ENCODE peak calls at places on chromosomes 2 and 18, in four cellular contexts. S, Q, V and Z are unnamed samples.

GRCh38 chr2:108958002-108958401 is 31.0 kb downstream of the EDAR start:
- ATAC-seq in Q (no peak), S (no peak), V (no peak), Z (no peak)

GRCh38 chr2:9313443-9313842 is 106.8 kb downstream of the ASAP2 start:
- ATAC-seq in S (peak; percentile 77), V (no peak), Q (no peak), Z (no peak)

GRCh38 chr2:231701456-231702373 is 6.6 kb upstream of the PTMA start:
- ATAC-seq in Q (peak; percentile 79), V (no peak), S (no peak), Z (peak; percentile 50)

GRCh38 chr2:168687314-168687713 is 115.1 kb upstream of the NOSTRIN start:
- ATAC-seq in S (no peak), Q (no peak), V (peak; percentile 58), Z (no peak)

GRCh38 chr2:182368446-182368845 is 58.4 kb downstream of the PDE1A start:
- ATAC-seq in S (no peak), V (no peak), Q (no peak), Z (peak; percentile 12)

GRCh38 chr2:15618449-15618855 is 26.8 kb downstream of the DDX1 start:
- ATAC-seq in S (no peak), Q (peak; percentile 22), V (no peak), Z (no peak)

GRCh38 chr18:711330-711692 is 1.1 kb downstream of the ENOSF1 start:
- ATAC-seq in Q (peak; percentile 1), V (no peak), S (peak; percentile 23), Z (no peak)

GRCh38 chr2:111071480-111072143 is 49.1 kb upstream of the BCL2L11 start:
- ATAC-seq in V (peak; percentile 83), Q (peak; percentile 81), S (no peak), Z (peak; percentile 76)

GRCh38 chr2:128686498-128686861 is 367.8 kb upstream of the HS6ST1 start:
- ATAC-seq in V (no peak), Q (no peak), S (no peak), Z (no peak)

GRCh38 chr2:2260691-2261268 is 70.3 kb downstream of the MYT1L start:
- ATAC-seq in S (no peak), V (no peak), Q (no peak), Z (no peak)

GRCh38 chr2:19752500-19752899 is 149.3 kb downstream of the TTC32 start:
- ATAC-seq in V (no peak), S (no peak), Q (no peak), Z (no peak)

GRCh38 chr18:55234366-55235093 is 275.3 kb upstream of the CCDC68 start:
- ATAC-seq in S (peak; percentile 93), Q (peak; percentile 86), V (peak; percentile 87), Z (peak; percentile 79)

GRCh38 chr2:80028051-80028450 is 276.5 kb downstream of the LRRTM1 start:
- ATAC-seq in V (no peak), Q (no peak), S (no peak), Z (no peak)

GRCh38 chr2:8435608-8436007 is 246.2 kb upstream of the ID2 start:
- ATAC-seq in S (no peak), Q (no peak), V (no peak), Z (no peak)

GRCh38 chr2:108982259-108982679 is 6.8 kb downstream of the EDAR start:
- ATAC-seq in S (no peak), Q (no peak), V (no peak), Z (no peak)

DNA sequence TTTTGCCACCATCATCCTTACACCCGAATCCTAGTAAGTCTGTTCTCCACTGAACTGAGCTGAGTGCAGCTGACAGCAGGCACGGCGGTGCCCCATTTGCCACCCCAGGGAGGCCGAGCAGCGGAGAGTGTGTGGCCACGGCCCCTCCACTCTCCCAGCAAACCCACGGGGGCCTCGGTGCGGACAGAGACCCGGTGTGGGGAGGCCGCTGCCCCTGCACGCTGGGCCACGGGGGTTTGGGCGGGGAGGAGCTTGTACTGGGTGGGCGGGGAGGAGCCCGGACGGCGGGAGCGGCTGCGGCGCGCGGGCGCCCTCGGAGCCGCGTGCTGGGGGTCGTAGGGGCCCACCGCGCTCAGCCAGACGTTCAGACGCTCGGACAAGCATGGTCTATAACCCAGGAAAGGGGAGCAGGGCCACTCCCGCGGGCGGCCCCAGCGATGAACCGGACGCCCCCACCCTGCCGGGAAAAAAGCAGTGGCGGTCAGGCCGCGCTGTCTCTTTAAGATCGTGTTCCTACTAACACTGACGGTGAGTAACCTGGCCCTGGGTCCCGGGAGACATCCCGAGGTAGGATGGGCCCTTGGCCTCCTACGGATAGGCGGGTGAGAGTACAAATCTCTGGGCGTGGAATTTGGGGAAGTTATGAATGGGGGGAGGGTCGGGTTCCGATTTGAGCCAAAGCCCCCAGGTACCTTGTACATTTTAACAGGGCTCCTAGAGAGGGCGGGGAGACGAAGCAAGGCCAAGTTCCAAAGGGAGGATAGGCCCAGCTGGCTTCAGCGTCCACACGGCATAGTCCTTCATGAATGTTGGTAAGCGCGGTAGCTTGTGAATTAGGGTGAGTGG is at the start of gene ITPRIPL1:
- ATAC-seq in Q (no peak), S (peak; percentile 46), V (peak; percentile 36), Z (no peak)
- H3K27me3 ChIP-seq in Q (no peaks in the 10 kb centered on the region), S (no peaks in the 10 kb centered on the region), V (no peaks in the 10 kb centered on the region), Z (peaks cover 71% of the 10 kb centered on the region)

DNA sequence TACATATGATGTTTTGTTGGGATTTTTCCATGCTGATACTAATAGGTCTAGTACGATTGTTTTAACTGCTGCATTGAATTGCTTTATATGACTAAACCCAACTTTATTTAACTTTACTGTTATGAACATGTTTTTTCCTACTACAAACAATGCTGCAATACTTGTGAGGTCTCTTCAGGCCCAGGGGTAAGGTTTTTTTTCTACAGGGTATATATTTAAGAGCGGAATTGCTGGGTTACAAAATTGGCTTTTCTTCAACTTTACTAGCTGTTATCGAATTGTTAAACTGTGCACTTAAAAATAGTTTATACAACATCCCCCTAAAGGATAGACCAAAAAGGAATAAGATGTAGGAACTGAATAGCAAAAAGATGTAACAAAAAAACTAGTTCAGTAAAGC is 78.5 kb upstream of the TMEM178A start:
- ATAC-seq in V (no peak), S (no peak), Q (no peak), Z (no peak)
- TF ChIP-seq EP300 in V (no peak), S (no peak), Q (no peak), Z (no peak)

DNA sequence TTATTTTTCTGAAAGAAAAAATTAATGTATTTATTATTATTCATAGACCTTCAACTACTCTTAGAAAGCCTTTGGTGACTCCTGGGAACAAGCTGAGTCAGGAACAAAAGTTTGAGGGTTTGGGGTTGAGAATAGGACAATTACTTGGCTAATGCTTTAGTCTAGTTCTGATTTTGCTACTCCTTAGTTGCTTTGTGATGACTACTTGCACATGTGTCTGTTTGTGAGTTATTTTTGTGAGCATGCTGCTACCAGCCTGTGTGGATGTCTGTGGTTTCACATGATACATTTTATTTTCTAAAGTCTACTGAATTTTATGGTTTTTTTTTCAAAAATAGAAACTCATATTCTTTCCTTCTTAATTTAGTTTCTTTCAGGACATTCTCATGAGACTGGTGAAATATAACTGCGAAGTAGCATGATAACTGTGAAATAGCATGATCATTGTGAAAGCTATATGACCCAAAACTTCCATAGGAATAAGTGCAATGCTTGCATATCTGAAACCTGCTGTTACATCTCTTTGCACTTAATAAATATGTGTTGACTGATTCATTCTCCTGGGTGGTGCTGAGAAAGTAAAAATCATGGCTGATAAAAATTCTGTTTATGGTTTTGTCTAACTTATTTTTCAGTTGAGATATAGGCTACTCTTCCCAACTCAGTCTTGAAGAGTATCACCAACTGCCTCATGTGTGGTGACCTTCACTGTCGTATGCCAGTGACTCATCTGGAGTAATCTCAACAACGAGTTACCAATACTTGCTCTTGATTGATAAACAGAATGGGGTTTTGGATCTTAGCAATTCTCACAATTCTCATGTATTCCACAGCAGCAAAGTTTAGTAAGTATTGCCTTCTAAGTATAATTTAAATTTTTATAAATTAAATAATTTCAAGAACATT is 17.9 kb upstream of the IL18R1 start:
- ATAC-seq in V (peak; percentile 71), Q (no peak), S (peak; percentile 25), Z (no peak)
- H3K27ac ChIP-seq in V (no peak overlapping the region), Q (no peak overlapping the region), S (peak overlapping the region; percentile 29), Z (no peak overlapping the region)

DNA sequence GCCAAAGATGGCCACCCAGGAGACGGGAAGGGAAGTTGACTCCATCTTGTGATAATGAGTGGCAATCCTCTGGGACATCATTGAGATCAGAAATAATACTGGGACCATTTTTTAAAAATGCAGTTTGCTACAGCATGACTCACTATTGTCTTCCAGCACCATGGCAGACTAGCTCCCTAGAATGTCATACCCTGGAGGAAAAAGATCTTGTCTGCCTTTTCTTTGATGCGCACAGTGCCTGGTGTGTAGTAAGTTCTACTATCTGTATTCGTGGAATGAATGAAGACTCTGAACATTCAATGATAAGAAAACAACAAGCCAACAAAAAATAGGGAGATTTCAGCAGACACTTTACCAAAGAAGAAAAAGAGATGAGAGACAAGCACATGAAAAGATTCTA is 60.4 kb downstream of the CD8B2 start:
- ATAC-seq in V (no peak), S (no peak), Q (no peak), Z (no peak)
- H3K27me3 ChIP-seq in V (peaks cover 4% of the 10 kb centered on the region), S (peaks cover 2% of the 10 kb centered on the region), Q (no peaks in the 10 kb centered on the region), Z (peaks cover 4% of the 10 kb centered on the region)

GRCh38 chr2:47357475-47357874 is 45.5 kb upstream of the MSH2 start:
- ATAC-seq in V (no peak), S (peak; percentile 7), Q (no peak), Z (peak; percentile 50)

GRCh38 chr2:47360283-47360682 is 42.7 kb upstream of the MSH2 start:
- ATAC-seq in S (no peak), V (no peak), Q (no peak), Z (no peak)

GRCh38 chr2:47354013-47354816 is 48.7 kb upstream of the MSH2 start:
- ATAC-seq in S (peak; percentile 88), Q (peak; percentile 56), V (no peak), Z (no peak)

GRCh38 chr2:47359375-47359868 is 43.5 kb upstream of the MSH2 start:
- ATAC-seq in Q (no peak), V (no peak), S (peak; percentile 44), Z (no peak)

DNA sequence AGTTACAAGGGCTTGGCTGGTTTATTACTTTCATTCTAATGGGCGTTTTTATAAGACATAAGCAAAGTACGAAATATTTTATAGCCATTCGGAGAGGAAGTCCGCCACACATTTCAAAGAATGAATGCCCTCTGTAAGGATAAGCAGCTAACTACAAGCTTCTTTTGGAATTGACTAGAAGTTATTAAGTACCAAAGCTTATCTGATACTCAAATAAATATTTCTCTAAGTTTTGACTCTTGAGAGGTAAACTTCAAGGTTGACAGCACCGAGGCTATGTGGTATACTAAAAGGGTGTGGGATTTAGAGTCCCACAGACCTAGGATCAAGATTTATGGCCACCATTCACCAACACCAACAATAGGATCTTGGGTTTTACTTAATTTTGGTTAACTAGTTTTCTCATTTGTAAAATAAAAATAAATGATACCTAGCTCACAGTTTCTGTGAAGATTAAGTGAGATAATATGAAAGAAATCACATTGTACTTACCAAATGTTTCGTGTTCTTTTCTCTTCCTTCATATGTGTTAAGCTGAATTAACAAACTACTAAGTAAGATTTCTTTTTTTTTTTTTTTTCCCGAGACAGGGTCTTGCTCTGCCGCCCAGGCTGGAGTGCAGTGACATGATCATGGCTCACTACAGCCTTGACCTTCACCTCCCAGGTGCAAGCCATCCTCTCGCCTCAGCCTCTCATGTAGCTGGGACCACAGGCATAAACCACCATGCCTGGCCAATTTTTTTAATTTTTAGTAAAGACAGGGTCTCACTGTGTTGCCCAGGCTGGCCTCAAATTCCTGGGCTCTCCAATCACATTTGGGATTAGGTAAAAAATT is 47.9 kb upstream of the MSH2 start:
- ATAC-seq in V (no peak), Q (no peak), S (no peak), Z (no peak)
- TF ChIP-seq EP300 in V (no peak), Q (no peak), S (no peak), Z (no peak)